ENCODE peak calls at places on chromosomes 2 and 18, in five cellular contexts. Y is GF-D8; M is heart right ventricle; J is activated CD8-positive, alpha-beta T cell treated with anti-CD3 and anti-CD28 coated beads, Interleukin-2, amount 10 ng/mL, durations not matched to agents 7 days and 5 days; N is Daoy. Z is an unnamed sample.

GRCh38 chr2:53987336-53987921 is 16.6 kb upstream of the PSME4 start:
- DNase-seq in J (no peak), N (peak), Y (no peak), M (no peak), Z (peak)

GRCh38 chr2:11175293-11175795 is 20.1 kb downstream of the SLC66A3 start:
- DNase-seq in Y (peak), M (no peak), J (no peak), N (peak), Z (no peak)

GRCh38 chr18:33375829-33376228 is 64.7 kb downstream of the CCDC178 start:
- DNase-seq in J (no peak), N (no peak), M (no peak), Y (no peak), Z (no peak)

GRCh38 chr2:77391119-77391518 is 131.1 kb downstream of the LRRTM4 start:
- DNase-seq in J (no peak), M (no peak), Y (no peak), N (no peak), Z (no peak)

GRCh38 chr2:203656522-203657287 is 49.7 kb upstream of the CD28 start:
- DNase-seq in N (no peak), M (peak), Y (no peak), J (no peak), Z (no peak)

GRCh38 chr2:168639501-168639900 is 162.9 kb upstream of the NOSTRIN start:
- DNase-seq in J (no peak), Y (no peak), N (peak), M (peak), Z (no peak)

GRCh38 chr2:8252997-8253694 is 428.7 kb upstream of the ID2 start:
- DNase-seq in N (no peak), Y (no peak), M (no peak), J (no peak), Z (peak)

GRCh38 chr2:170817999-170818293 is 1.3 kb downstream of the GAD1 start:
- DNase-seq in N (no peak), J (no peak), Y (no peak), M (no peak), Z (peak)

GRCh38 chr2:14634885-14635871 is 2.7 kb downstream of the LRATD1 start:
- DNase-seq in M (peak), J (no peak), N (peak), Y (no peak), Z (peak)

GRCh38 chr2:152553518-152553917 is 163.7 kb downstream of the PRPF40A start:
- DNase-seq in Y (no peak), N (no peak), M (no peak), J (no peak), Z (no peak)

GRCh38 chr2:118013221-118013723 is 598 bp downstream of the CCDC93 start:
- DNase-seq in N (peak), J (peak), M (peak), Y (no peak), Z (no peak)

GRCh38 chr18:24629926-24630325 is 169.5 kb downstream of the HRH4 start:
- DNase-seq in M (no peak), Y (no peak), J (no peak), N (no peak), Z (no peak)

Z was measured in NCI-H774.